ENCODE peak calls at places on chromosomes 2 and 18, in nine cellular contexts. One of them, this sample, is unnamed.

GRCh38 chr2:62787381-62787780 is 81.9 kb downstream of the EHBP1 start:
- DNase-seq in transverse colon: no peak
- DNase-seq in non-pigmented ciliary epithelial cell: no peak
- DNase-seq in A172: peak
- DNase-seq in DMS79 treated with DMSO at 0.1 percent for 48 hours: peak
- DNase-seq in stimulated activated CD8-positive, alpha-beta memory T cell treated with anti-CD3 and anti-CD28 coated beads, Interleukin-4, amount 100 ng/mL, for 1 hour: no peak
- DNase-seq in T-cell: no peak
- DNase-seq in right cardiac atrium: no peak
- DNase-seq in CD8-positive, alpha-beta T cell: no peak
- DNase-seq in this sample: peak

GRCh38 chr2:168614291-168615018 is 158.4 kb downstream of the CERS6 start:
- DNase-seq in transverse colon: no peak
- DNase-seq in non-pigmented ciliary epithelial cell: no peak
- DNase-seq in A172: peak
- DNase-seq in DMS79 treated with DMSO at 0.1 percent for 48 hours: no peak
- DNase-seq in stimulated activated CD8-positive, alpha-beta memory T cell treated with anti-CD3 and anti-CD28 coated beads, Interleukin-4, amount 100 ng/mL, for 1 hour: no peak
- DNase-seq in T-cell: no peak
- DNase-seq in right cardiac atrium: no peak
- DNase-seq in CD8-positive, alpha-beta T cell: no peak
- DNase-seq in this sample: no peak

GRCh38 chr18:31291688-31292087 is 26.3 kb upstream of the DSG1 start:
- DNase-seq in transverse colon: no peak
- DNase-seq in non-pigmented ciliary epithelial cell: no peak
- DNase-seq in A172: no peak
- DNase-seq in DMS79 treated with DMSO at 0.1 percent for 48 hours: no peak
- DNase-seq in stimulated activated CD8-positive, alpha-beta memory T cell treated with anti-CD3 and anti-CD28 coated beads, Interleukin-4, amount 100 ng/mL, for 1 hour: no peak
- DNase-seq in T-cell: no peak
- DNase-seq in right cardiac atrium: no peak
- DNase-seq in CD8-positive, alpha-beta T cell: no peak
- DNase-seq in this sample: no peak

GRCh38 chr2:120229341-120229740 is 6.1 kb upstream of the TMEM185B start:
- DNase-seq in transverse colon: peak
- DNase-seq in non-pigmented ciliary epithelial cell: no peak
- DNase-seq in A172: no peak
- DNase-seq in DMS79 treated with DMSO at 0.1 percent for 48 hours: no peak
- DNase-seq in stimulated activated CD8-positive, alpha-beta memory T cell treated with anti-CD3 and anti-CD28 coated beads, Interleukin-4, amount 100 ng/mL, for 1 hour: no peak
- DNase-seq in T-cell: no peak
- DNase-seq in right cardiac atrium: no peak
- DNase-seq in CD8-positive, alpha-beta T cell: no peak
- DNase-seq in this sample: no peak

GRCh38 chr18:46260016-46260878 is 156.1 kb downstream of the HAUS1 start:
- DNase-seq in transverse colon: no peak
- DNase-seq in non-pigmented ciliary epithelial cell: no peak
- DNase-seq in A172: peak
- DNase-seq in DMS79 treated with DMSO at 0.1 percent for 48 hours: no peak
- DNase-seq in stimulated activated CD8-positive, alpha-beta memory T cell treated with anti-CD3 and anti-CD28 coated beads, Interleukin-4, amount 100 ng/mL, for 1 hour: no peak
- DNase-seq in T-cell: no peak
- DNase-seq in right cardiac atrium: no peak
- DNase-seq in CD8-positive, alpha-beta T cell: no peak
- DNase-seq in this sample: no peak

GRCh38 chr2:29110916-29111315 is 4.3 kb upstream of the CLIP4 start:
- DNase-seq in transverse colon: no peak
- DNase-seq in non-pigmented ciliary epithelial cell: no peak
- DNase-seq in A172: peak
- DNase-seq in DMS79 treated with DMSO at 0.1 percent for 48 hours: peak
- DNase-seq in stimulated activated CD8-positive, alpha-beta memory T cell treated with anti-CD3 and anti-CD28 coated beads, Interleukin-4, amount 100 ng/mL, for 1 hour: no peak
- DNase-seq in T-cell: no peak
- DNase-seq in right cardiac atrium: no peak
- DNase-seq in CD8-positive, alpha-beta T cell: no peak
- DNase-seq in this sample: no peak

GRCh38 chr2:65165595-65165994 is 35.7 kb upstream of the RAB1A start:
- DNase-seq in transverse colon: no peak
- DNase-seq in non-pigmented ciliary epithelial cell: no peak
- DNase-seq in A172: no peak
- DNase-seq in DMS79 treated with DMSO at 0.1 percent for 48 hours: no peak
- DNase-seq in stimulated activated CD8-positive, alpha-beta memory T cell treated with anti-CD3 and anti-CD28 coated beads, Interleukin-4, amount 100 ng/mL, for 1 hour: no peak
- DNase-seq in T-cell: no peak
- DNase-seq in right cardiac atrium: no peak
- DNase-seq in CD8-positive, alpha-beta T cell: no peak
- DNase-seq in this sample: no peak

GRCh38 chr2:241204490-241204889 is 16.0 kb downstream of the ANO7 start:
- DNase-seq in transverse colon: no peak
- DNase-seq in non-pigmented ciliary epithelial cell: no peak
- DNase-seq in A172: no peak
- DNase-seq in DMS79 treated with DMSO at 0.1 percent for 48 hours: no peak
- DNase-seq in stimulated activated CD8-positive, alpha-beta memory T cell treated with anti-CD3 and anti-CD28 coated beads, Interleukin-4, amount 100 ng/mL, for 1 hour: no peak
- DNase-seq in T-cell: no peak
- DNase-seq in right cardiac atrium: no peak
- DNase-seq in CD8-positive, alpha-beta T cell: no peak
- DNase-seq in this sample: no peak

GRCh38 chr2:8202139-8202538 is 479.7 kb upstream of the ID2 start:
- DNase-seq in transverse colon: no peak
- DNase-seq in non-pigmented ciliary epithelial cell: no peak
- DNase-seq in A172: peak
- DNase-seq in DMS79 treated with DMSO at 0.1 percent for 48 hours: peak
- DNase-seq in stimulated activated CD8-positive, alpha-beta memory T cell treated with anti-CD3 and anti-CD28 coated beads, Interleukin-4, amount 100 ng/mL, for 1 hour: no peak
- DNase-seq in T-cell: no peak
- DNase-seq in right cardiac atrium: no peak
- DNase-seq in CD8-positive, alpha-beta T cell: no peak
- DNase-seq in this sample: no peak

GRCh38 chr18:49018961-49019445 is 68.2 kb upstream of the SMAD7 start:
- DNase-seq in transverse colon: peak
- DNase-seq in non-pigmented ciliary epithelial cell: no peak
- DNase-seq in A172: no peak
- DNase-seq in DMS79 treated with DMSO at 0.1 percent for 48 hours: no peak
- DNase-seq in stimulated activated CD8-positive, alpha-beta memory T cell treated with anti-CD3 and anti-CD28 coated beads, Interleukin-4, amount 100 ng/mL, for 1 hour: no peak
- DNase-seq in T-cell: no peak
- DNase-seq in right cardiac atrium: no peak
- DNase-seq in CD8-positive, alpha-beta T cell: no peak
- DNase-seq in this sample: no peak

GRCh38 chr2:37742286-37742685 is 70.8 kb upstream of the CDC42EP3 start:
- DNase-seq in transverse colon: no peak
- DNase-seq in non-pigmented ciliary epithelial cell: no peak
- DNase-seq in A172: peak
- DNase-seq in DMS79 treated with DMSO at 0.1 percent for 48 hours: no peak
- DNase-seq in stimulated activated CD8-positive, alpha-beta memory T cell treated with anti-CD3 and anti-CD28 coated beads, Interleukin-4, amount 100 ng/mL, for 1 hour: no peak
- DNase-seq in T-cell: no peak
- DNase-seq in right cardiac atrium: no peak
- DNase-seq in CD8-positive, alpha-beta T cell: no peak
- DNase-seq in this sample: peak

GRCh38 chr2:141557329-141558098 is 573.3 kb downstream of the LRP1B start:
- DNase-seq in transverse colon: no peak
- DNase-seq in non-pigmented ciliary epithelial cell: peak
- DNase-seq in A172: peak
- DNase-seq in DMS79 treated with DMSO at 0.1 percent for 48 hours: no peak
- DNase-seq in stimulated activated CD8-positive, alpha-beta memory T cell treated with anti-CD3 and anti-CD28 coated beads, Interleukin-4, amount 100 ng/mL, for 1 hour: no peak
- DNase-seq in T-cell: no peak
- DNase-seq in right cardiac atrium: no peak
- DNase-seq in CD8-positive, alpha-beta T cell: no peak
- DNase-seq in this sample: peak

GRCh38 chr2:1567556-1568344 is 154.5 kb downstream of the TPO start:
- DNase-seq in transverse colon: no peak
- DNase-seq in non-pigmented ciliary epithelial cell: no peak
- DNase-seq in A172: no peak
- DNase-seq in DMS79 treated with DMSO at 0.1 percent for 48 hours: no peak
- DNase-seq in stimulated activated CD8-positive, alpha-beta memory T cell treated with anti-CD3 and anti-CD28 coated beads, Interleukin-4, amount 100 ng/mL, for 1 hour: no peak
- DNase-seq in T-cell: no peak
- DNase-seq in right cardiac atrium: no peak
- DNase-seq in CD8-positive, alpha-beta T cell: no peak
- DNase-seq in this sample: no peak

GRCh38 chr2:172098287-172098649 is 4.4 kb downstream of the DLX2 start:
- DNase-seq in transverse colon: no peak
- DNase-seq in non-pigmented ciliary epithelial cell: no peak
- DNase-seq in A172: peak
- DNase-seq in DMS79 treated with DMSO at 0.1 percent for 48 hours: no peak
- DNase-seq in stimulated activated CD8-positive, alpha-beta memory T cell treated with anti-CD3 and anti-CD28 coated beads, Interleukin-4, amount 100 ng/mL, for 1 hour: no peak
- DNase-seq in T-cell: no peak
- DNase-seq in right cardiac atrium: no peak
- DNase-seq in CD8-positive, alpha-beta T cell: no peak
- DNase-seq in this sample: no peak

GRCh38 chr2:119823734-119824334 is 64.1 kb downstream of the PTPN4 start:
- DNase-seq in transverse colon: no peak
- DNase-seq in non-pigmented ciliary epithelial cell: no peak
- DNase-seq in A172: peak
- DNase-seq in DMS79 treated with DMSO at 0.1 percent for 48 hours: no peak
- DNase-seq in stimulated activated CD8-positive, alpha-beta memory T cell treated with anti-CD3 and anti-CD28 coated beads, Interleukin-4, amount 100 ng/mL, for 1 hour: no peak
- DNase-seq in T-cell: peak
- DNase-seq in right cardiac atrium: peak
- DNase-seq in CD8-positive, alpha-beta T cell: no peak
- DNase-seq in this sample: peak

GRCh38 chr2:29097569-29097968 is 17.6 kb upstream of the CLIP4 start:
- DNase-seq in transverse colon: no peak
- DNase-seq in non-pigmented ciliary epithelial cell: no peak
- DNase-seq in A172: no peak
- DNase-seq in DMS79 treated with DMSO at 0.1 percent for 48 hours: no peak
- DNase-seq in stimulated activated CD8-positive, alpha-beta memory T cell treated with anti-CD3 and anti-CD28 coated beads, Interleukin-4, amount 100 ng/mL, for 1 hour: no peak
- DNase-seq in T-cell: no peak
- DNase-seq in right cardiac atrium: no peak
- DNase-seq in CD8-positive, alpha-beta T cell: no peak
- DNase-seq in this sample: no peak

GRCh38 chr2:3126686-3127278 is 250.8 kb downstream of the EIPR1 start:
- DNase-seq in transverse colon: no peak
- DNase-seq in non-pigmented ciliary epithelial cell: no peak
- DNase-seq in A172: peak
- DNase-seq in DMS79 treated with DMSO at 0.1 percent for 48 hours: no peak
- DNase-seq in stimulated activated CD8-positive, alpha-beta memory T cell treated with anti-CD3 and anti-CD28 coated beads, Interleukin-4, amount 100 ng/mL, for 1 hour: no peak
- DNase-seq in T-cell: no peak
- DNase-seq in right cardiac atrium: no peak
- DNase-seq in CD8-positive, alpha-beta T cell: no peak
- DNase-seq in this sample: peak

GRCh38 chr2:25740810-25741381 is 67.5 kb upstream of the DTNB start:
- DNase-seq in transverse colon: no peak
- DNase-seq in non-pigmented ciliary epithelial cell: peak
- DNase-seq in A172: peak
- DNase-seq in DMS79 treated with DMSO at 0.1 percent for 48 hours: no peak
- DNase-seq in stimulated activated CD8-positive, alpha-beta memory T cell treated with anti-CD3 and anti-CD28 coated beads, Interleukin-4, amount 100 ng/mL, for 1 hour: no peak
- DNase-seq in T-cell: no peak
- DNase-seq in right cardiac atrium: no peak
- DNase-seq in CD8-positive, alpha-beta T cell: no peak
- DNase-seq in this sample: no peak

GRCh38 chr2:202378661-202379338 is 2.7 kb downstream of the BMPR2 start:
- DNase-seq in transverse colon: no peak
- DNase-seq in non-pigmented ciliary epithelial cell: no peak
- DNase-seq in A172: peak
- DNase-seq in DMS79 treated with DMSO at 0.1 percent for 48 hours: peak
- DNase-seq in stimulated activated CD8-positive, alpha-beta memory T cell treated with anti-CD3 and anti-CD28 coated beads, Interleukin-4, amount 100 ng/mL, for 1 hour: no peak
- DNase-seq in T-cell: no peak
- DNase-seq in right cardiac atrium: no peak
- DNase-seq in CD8-positive, alpha-beta T cell: no peak
- DNase-seq in this sample: no peak

GRCh38 chr2:60219536-60219935 is 333.9 kb downstream of the BCL11A start:
- DNase-seq in transverse colon: no peak
- DNase-seq in non-pigmented ciliary epithelial cell: no peak
- DNase-seq in A172: no peak
- DNase-seq in DMS79 treated with DMSO at 0.1 percent for 48 hours: no peak
- DNase-seq in stimulated activated CD8-positive, alpha-beta memory T cell treated with anti-CD3 and anti-CD28 coated beads, Interleukin-4, amount 100 ng/mL, for 1 hour: no peak
- DNase-seq in T-cell: no peak
- DNase-seq in right cardiac atrium: no peak
- DNase-seq in CD8-positive, alpha-beta T cell: no peak
- DNase-seq in this sample: no peak

GRCh38 chr2:1552611-1553010 is 139.3 kb downstream of the TPO start:
- DNase-seq in transverse colon: no peak
- DNase-seq in non-pigmented ciliary epithelial cell: no peak
- DNase-seq in A172: no peak
- DNase-seq in DMS79 treated with DMSO at 0.1 percent for 48 hours: no peak
- DNase-seq in stimulated activated CD8-positive, alpha-beta memory T cell treated with anti-CD3 and anti-CD28 coated beads, Interleukin-4, amount 100 ng/mL, for 1 hour: no peak
- DNase-seq in T-cell: no peak
- DNase-seq in right cardiac atrium: no peak
- DNase-seq in CD8-positive, alpha-beta T cell: no peak
- DNase-seq in this sample: no peak

GRCh38 chr2:28413152-28413895 is 20.7 kb downstream of the FOSL2 start:
- DNase-seq in transverse colon: peak
- DNase-seq in non-pigmented ciliary epithelial cell: no peak
- DNase-seq in A172: peak
- DNase-seq in DMS79 treated with DMSO at 0.1 percent for 48 hours: peak
- DNase-seq in stimulated activated CD8-positive, alpha-beta memory T cell treated with anti-CD3 and anti-CD28 coated beads, Interleukin-4, amount 100 ng/mL, for 1 hour: no peak
- DNase-seq in T-cell: no peak
- DNase-seq in right cardiac atrium: peak
- DNase-seq in CD8-positive, alpha-beta T cell: no peak
- DNase-seq in this sample: no peak

GRCh38 chr2:132595186-132595585 is 74.8 kb downstream of the LYPD1 start:
- DNase-seq in transverse colon: no peak
- DNase-seq in non-pigmented ciliary epithelial cell: no peak
- DNase-seq in A172: no peak
- DNase-seq in DMS79 treated with DMSO at 0.1 percent for 48 hours: no peak
- DNase-seq in stimulated activated CD8-positive, alpha-beta memory T cell treated with anti-CD3 and anti-CD28 coated beads, Interleukin-4, amount 100 ng/mL, for 1 hour: no peak
- DNase-seq in T-cell: no peak
- DNase-seq in right cardiac atrium: no peak
- DNase-seq in CD8-positive, alpha-beta T cell: no peak
- DNase-seq in this sample: no peak

GRCh38 chr2:133806564-133806963 is 238.3 kb upstream of the NCKAP5 start:
- DNase-seq in transverse colon: no peak
- DNase-seq in non-pigmented ciliary epithelial cell: no peak
- DNase-seq in A172: no peak
- DNase-seq in DMS79 treated with DMSO at 0.1 percent for 48 hours: no peak
- DNase-seq in stimulated activated CD8-positive, alpha-beta memory T cell treated with anti-CD3 and anti-CD28 coated beads, Interleukin-4, amount 100 ng/mL, for 1 hour: no peak
- DNase-seq in T-cell: no peak
- DNase-seq in right cardiac atrium: no peak
- DNase-seq in CD8-positive, alpha-beta T cell: no peak
- DNase-seq in this sample: no peak

GRCh38 chr2:145356046-145356445 is 836.1 kb upstream of the ZEB2 start:
- DNase-seq in transverse colon: no peak
- DNase-seq in non-pigmented ciliary epithelial cell: no peak
- DNase-seq in A172: no peak
- DNase-seq in DMS79 treated with DMSO at 0.1 percent for 48 hours: no peak
- DNase-seq in stimulated activated CD8-positive, alpha-beta memory T cell treated with anti-CD3 and anti-CD28 coated beads, Interleukin-4, amount 100 ng/mL, for 1 hour: no peak
- DNase-seq in T-cell: no peak
- DNase-seq in right cardiac atrium: no peak
- DNase-seq in CD8-positive, alpha-beta T cell: no peak
- DNase-seq in this sample: no peak

GRCh38 chr2:9234680-9235387 is 28.2 kb downstream of the ASAP2 start:
- DNase-seq in transverse colon: peak
- DNase-seq in non-pigmented ciliary epithelial cell: peak
- DNase-seq in A172: peak
- DNase-seq in DMS79 treated with DMSO at 0.1 percent for 48 hours: no peak
- DNase-seq in stimulated activated CD8-positive, alpha-beta memory T cell treated with anti-CD3 and anti-CD28 coated beads, Interleukin-4, amount 100 ng/mL, for 1 hour: no peak
- DNase-seq in T-cell: no peak
- DNase-seq in right cardiac atrium: no peak
- DNase-seq in CD8-positive, alpha-beta T cell: no peak
- DNase-seq in this sample: peak

GRCh38 chr2:69223759-69224494 is 163.1 kb downstream of the GFPT1 start:
- DNase-seq in transverse colon: no peak
- DNase-seq in non-pigmented ciliary epithelial cell: no peak
- DNase-seq in A172: no peak
- DNase-seq in DMS79 treated with DMSO at 0.1 percent for 48 hours: peak
- DNase-seq in stimulated activated CD8-positive, alpha-beta memory T cell treated with anti-CD3 and anti-CD28 coated beads, Interleukin-4, amount 100 ng/mL, for 1 hour: no peak
- DNase-seq in T-cell: no peak
- DNase-seq in right cardiac atrium: no peak
- DNase-seq in CD8-positive, alpha-beta T cell: no peak
- DNase-seq in this sample: no peak

GRCh38 chr2:104889261-104890091 is 35.6 kb downstream of the POU3F3 start:
- DNase-seq in transverse colon: peak
- DNase-seq in non-pigmented ciliary epithelial cell: no peak
- DNase-seq in A172: no peak
- DNase-seq in DMS79 treated with DMSO at 0.1 percent for 48 hours: no peak
- DNase-seq in stimulated activated CD8-positive, alpha-beta memory T cell treated with anti-CD3 and anti-CD28 coated beads, Interleukin-4, amount 100 ng/mL, for 1 hour: no peak
- DNase-seq in T-cell: peak
- DNase-seq in right cardiac atrium: no peak
- DNase-seq in CD8-positive, alpha-beta T cell: no peak
- DNase-seq in this sample: no peak

GRCh38 chr18:49728542-49728941 is 84.8 kb downstream of the ACAA2 start:
- DNase-seq in transverse colon: peak
- DNase-seq in non-pigmented ciliary epithelial cell: no peak
- DNase-seq in A172: peak
- DNase-seq in DMS79 treated with DMSO at 0.1 percent for 48 hours: no peak
- DNase-seq in stimulated activated CD8-positive, alpha-beta memory T cell treated with anti-CD3 and anti-CD28 coated beads, Interleukin-4, amount 100 ng/mL, for 1 hour: no peak
- DNase-seq in T-cell: no peak
- DNase-seq in right cardiac atrium: peak
- DNase-seq in CD8-positive, alpha-beta T cell: no peak
- DNase-seq in this sample: peak

GRCh38 chr2:185757356-185757755 is 18.8 kb downstream of the FSIP2 start:
- DNase-seq in transverse colon: no peak
- DNase-seq in non-pigmented ciliary epithelial cell: no peak
- DNase-seq in A172: peak
- DNase-seq in DMS79 treated with DMSO at 0.1 percent for 48 hours: no peak
- DNase-seq in stimulated activated CD8-positive, alpha-beta memory T cell treated with anti-CD3 and anti-CD28 coated beads, Interleukin-4, amount 100 ng/mL, for 1 hour: no peak
- DNase-seq in T-cell: no peak
- DNase-seq in right cardiac atrium: no peak
- DNase-seq in CD8-positive, alpha-beta T cell: no peak
- DNase-seq in this sample: no peak

GRCh38 chr2:95074663-95075439 is 46.8 kb downstream of the MRPS5 start:
- DNase-seq in transverse colon: no peak
- DNase-seq in non-pigmented ciliary epithelial cell: no peak
- DNase-seq in A172: no peak
- DNase-seq in DMS79 treated with DMSO at 0.1 percent for 48 hours: peak
- DNase-seq in stimulated activated CD8-positive, alpha-beta memory T cell treated with anti-CD3 and anti-CD28 coated beads, Interleukin-4, amount 100 ng/mL, for 1 hour: peak
- DNase-seq in T-cell: peak
- DNase-seq in right cardiac atrium: no peak
- DNase-seq in CD8-positive, alpha-beta T cell: peak
- DNase-seq in this sample: no peak

This sample was measured in endothelial cell of umbilical vein.